ENCODE peak calls at places on chromosomes 11 and 22, in nine cellular contexts. Z is dorsolateral prefrontal cortex, V is lower leg skin, W is lower lobe of right lung, Q is skeletal muscle cell, A is left lung, M is spleen, X is AG09309, O is Caco-2. P is an unnamed sample.

GRCh38 chr22:27041745-27042144 is 384.4 kb downstream of the MIAT start:
- DNase-seq in Z (no peak), V (no peak), W (no peak), Q (no peak), A (no peak), M (no peak), X (no peak), O (no peak), P (no peak)

GRCh38 chr11:86983071-86983488 is 27.9 kb upstream of the FZD4 start:
- DNase-seq in Z (no peak), V (no peak), W (peak), Q (no peak), A (no peak), M (no peak), X (no peak), O (peak), P (no peak)

GRCh38 chr11:107699371-107700348 is 12.2 kb downstream of the SLN start:
- DNase-seq in Z (no peak), V (no peak), W (no peak), Q (no peak), A (no peak), M (no peak), X (no peak), O (no peak), P (no peak)

GRCh38 chr11:89491141-89491690 is at the start of gene NOX4:
- DNase-seq in Z (peak), V (peak), W (peak), Q (peak), A (peak), M (peak), X (no peak), O (no peak), P (peak)

GRCh38 chr11:12290477-12290922 is 86.9 kb upstream of the PARVA start:
- DNase-seq in Z (no peak), V (no peak), W (no peak), Q (no peak), A (no peak), M (no peak), X (no peak), O (no peak), P (no peak)

GRCh38 chr11:120236169-120237107 is 3.5 kb upstream of the POU2F3 start:
- DNase-seq in Z (no peak), V (no peak), W (no peak), Q (no peak), A (no peak), M (no peak), X (no peak), O (peak), P (no peak)

GRCh38 chr11:33039274-33040126 is at the start of gene TCP11L1:
- DNase-seq in Z (peak), V (peak), W (peak), Q (peak), A (peak), M (peak), X (peak), O (peak), P (peak)

GRCh38 chr11:18471995-18472394 is 16.3 kb downstream of the LDHAL6A start:
- DNase-seq in Z (no peak), V (no peak), W (no peak), Q (no peak), A (no peak), M (no peak), X (no peak), O (no peak), P (no peak)

GRCh38 chr22:42803454-42803853 is 53.6 kb downstream of the ARFGAP3 start:
- DNase-seq in Z (no peak), V (peak), W (no peak), Q (no peak), A (no peak), M (no peak), X (no peak), O (no peak), P (no peak)

GRCh38 chr22:32880531-32880905 is 79.0 kb downstream of the TIMP3 start:
- DNase-seq in Z (no peak), V (no peak), W (no peak), Q (no peak), A (no peak), M (no peak), X (no peak), O (no peak), P (no peak)

GRCh38 chr11:107561688-107562087 is 3.8 kb downstream of the ALKBH8 start:
- DNase-seq in Z (no peak), V (no peak), W (no peak), Q (peak), A (no peak), M (no peak), X (peak), O (no peak), P (no peak)

GRCh38 chr11:2468363-2469240 is 23.8 kb downstream of the KCNQ1 start:
- DNase-seq in Z (no peak), V (peak), W (no peak), Q (no peak), A (no peak), M (no peak), X (no peak), O (peak), P (peak)

GRCh38 chr11:2662430-2663299 is 37.1 kb downstream of the KCNQ1OT1 start:
- DNase-seq in Z (no peak), V (no peak), W (no peak), Q (no peak), A (no peak), M (peak), X (no peak), O (no peak), P (peak)

GRCh38 chr22:50577987-50578775 is at the start of gene CPT1B:
- DNase-seq in Z (no peak), V (no peak), W (peak), Q (no peak), A (no peak), M (no peak), X (no peak), O (no peak), P (peak)

GRCh38 chr22:38098410-38099249 is 11.9 kb downstream of the BAIAP2L2 start:
- DNase-seq in Z (no peak), V (no peak), W (peak), Q (no peak), A (no peak), M (no peak), X (peak), O (no peak), P (peak)

GRCh38 chr11:128156486-128156885 is 430.9 kb downstream of the ETS1 start:
- DNase-seq in Z (no peak), V (no peak), W (no peak), Q (no peak), A (no peak), M (no peak), X (no peak), O (no peak), P (no peak)

GRCh38 chr11:73186294-73186850 is 31.7 kb upstream of the P2RY2 start:
- DNase-seq in Z (no peak), V (no peak), W (no peak), Q (no peak), A (no peak), M (no peak), X (no peak), O (no peak), P (no peak)
- H3K4me3 ChIP-seq in Z (no peak), V (no peak), W (no peak), Q (no peak), A (no peak), M (no peak), X (no peak), O (no peak), P (no peak)

GRCh38 chr11:61042961-61043540 is 59.2 kb upstream of the CD5 start:
- DNase-seq in Z (no peak), V (no peak), W (no peak), Q (no peak), A (no peak), M (peak), X (no peak), O (no peak), P (no peak)

GRCh38 chr11:61042537-61042936 is 59.8 kb upstream of the CD5 start:
- DNase-seq in Z (no peak), V (no peak), W (no peak), Q (no peak), A (no peak), M (no peak), X (no peak), O (no peak), P (no peak)

GRCh38 chr11:61037694-61038093 is 64.6 kb upstream of the CD5 start:
- DNase-seq in Z (peak), V (no peak), W (no peak), Q (no peak), A (no peak), M (no peak), X (no peak), O (no peak), P (no peak)

GRCh38 chr11:61045271-61045670 is 57.0 kb upstream of the CD5 start:
- DNase-seq in Z (no peak), V (no peak), W (no peak), Q (no peak), A (no peak), M (no peak), X (no peak), O (no peak), P (no peak)

DNA sequence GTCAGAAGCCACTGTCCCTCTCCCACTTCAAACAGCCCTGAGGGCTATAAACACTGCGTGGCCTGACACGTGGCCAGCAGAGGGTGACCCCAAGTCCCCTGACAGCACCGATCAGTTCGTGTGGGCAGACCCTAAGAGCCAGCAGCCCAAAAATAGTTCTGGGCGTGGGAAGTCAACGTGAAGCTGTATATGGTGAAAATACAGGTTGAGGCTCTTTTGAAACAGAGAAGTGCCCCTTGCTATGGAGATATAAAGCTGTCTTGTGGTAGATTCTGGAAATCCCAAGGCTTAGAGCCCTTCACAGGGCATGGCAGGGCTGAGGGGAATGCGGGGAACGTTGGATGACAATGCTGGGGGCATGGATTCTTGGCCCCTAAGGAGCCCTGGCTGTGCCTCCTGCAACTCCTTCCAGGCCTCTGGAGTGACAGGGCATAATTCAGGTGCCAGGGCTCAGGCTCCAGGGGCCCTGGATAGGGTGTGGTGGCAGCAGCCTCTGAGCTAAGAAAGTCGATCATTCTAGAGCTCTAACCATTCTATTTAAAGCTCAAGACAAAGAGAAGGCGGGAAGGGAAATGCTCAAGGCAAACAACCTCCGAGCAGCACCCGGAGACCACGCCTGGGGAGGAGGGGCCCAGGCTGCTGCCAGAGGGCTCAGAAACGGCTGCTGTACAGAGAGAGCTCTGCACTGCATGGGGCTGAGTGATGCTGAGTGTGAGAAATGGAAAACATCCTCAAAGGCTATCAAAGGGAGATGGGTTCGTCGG is 60.4 kb upstream of the CD5 start:
- DNase-seq in Z (peak), V (no peak), W (no peak), Q (no peak), A (peak), M (peak), X (no peak), O (no peak), P (peak)
- H3K4me3 ChIP-seq in Z (no peak), V (no peak), W (no peak), Q (no peak), A (no peak), M (no peak), X (no peak), O (no peak), P (no peak)

DNA sequence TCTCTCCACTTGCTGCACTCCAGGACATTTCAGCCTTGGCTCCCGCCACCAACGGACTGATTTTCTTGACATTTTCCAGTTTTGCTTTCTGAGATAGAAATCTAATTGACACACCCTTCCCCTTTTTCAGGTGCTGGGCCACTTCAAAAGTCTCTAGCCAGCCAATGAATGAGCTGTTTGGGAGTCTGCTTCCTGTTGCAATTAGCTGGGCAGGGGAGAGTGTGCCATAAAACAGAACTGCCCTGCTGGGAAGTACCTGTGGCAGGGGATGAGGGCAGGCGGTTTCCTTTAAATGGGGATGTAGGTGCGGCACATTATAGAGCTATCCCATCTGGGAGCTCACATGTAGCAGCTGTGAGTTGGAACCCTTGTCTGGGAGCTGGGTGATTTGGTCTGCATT is 21.1 kb upstream of the PLET1 start:
- DNase-seq in Z (no peak), V (no peak), W (no peak), Q (no peak), A (no peak), M (no peak), X (no peak), O (no peak), P (no peak)
- H3K4me3 ChIP-seq in Z (no peak), V (no peak), W (no peak), Q (no peak), A (no peak), M (no peak), X (no peak), O (no peak), P (no peak)

DNA sequence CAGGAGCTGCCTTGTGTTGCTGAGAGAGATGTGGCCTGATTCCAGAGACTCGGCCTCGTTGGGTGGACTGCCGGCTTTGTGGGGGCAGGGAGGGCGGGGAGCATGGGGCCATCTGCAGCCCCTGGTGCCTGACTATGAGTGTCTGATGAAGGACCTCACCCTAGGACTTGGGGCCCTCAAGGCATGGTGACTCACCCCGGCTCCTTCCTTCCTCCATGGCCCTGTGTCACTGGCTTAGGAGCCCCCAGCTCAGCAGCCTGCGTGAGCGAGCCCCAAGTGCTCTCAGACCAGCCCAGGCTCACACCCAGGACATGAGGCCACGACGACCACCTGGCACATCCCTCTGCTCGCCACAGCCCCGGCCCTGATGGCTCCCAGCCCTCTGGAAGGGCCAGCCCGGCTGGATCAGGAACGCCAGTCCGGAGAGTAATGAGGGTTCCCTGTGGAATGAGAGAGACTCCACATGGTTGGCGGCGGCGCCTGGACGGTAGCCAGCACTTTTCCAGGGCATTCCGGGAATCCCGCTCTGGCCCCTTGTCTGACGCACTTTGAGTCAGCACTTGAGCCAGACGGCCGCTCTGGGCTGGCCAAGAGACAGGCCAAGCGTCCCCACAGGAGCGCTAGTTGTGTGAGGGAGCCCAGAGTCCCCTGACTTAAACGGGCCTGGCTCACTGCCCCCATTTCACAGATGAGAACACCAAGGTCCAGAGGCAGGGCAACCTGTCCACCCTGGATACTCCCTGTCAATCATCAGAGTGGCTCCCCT is 50.6 kb upstream of the SHISAL1 start:
- DNase-seq in Z (peak), V (peak), W (peak), Q (peak), A (peak), M (peak), X (peak), O (no peak), P (no peak)
- H3K4me3 ChIP-seq in Z (no peak), V (no peak), W (no peak), Q (no peak), A (no peak), M (no peak), X (no peak), O (no peak), P (no peak)